ENCODE peak calls at places on chromosomes 3 and 15, in nine cellular contexts. One of them, this sample, is unnamed.

GRCh38 chr15:73683624-73684536 is at the start of gene CD276:
- DNase-seq in activated CD4-positive, alpha-beta T cell treated with anti-CD3 and anti-CD28 coated beads for 48 hours: peak
- DNase-seq in RPMI8226: peak
- DNase-seq in vagina: no peak
- DNase-seq in stimulated activated CD4-positive, alpha-beta T cell treated with anti-CD3 and anti-CD28 coated beads, Interleukin-12 subunit alpha, Interleukin-12 subunit beta, amount 100 ng/mL, for 48 hours: no peak
- DNase-seq in uterus: peak
- DNase-seq in natural killer cell: no peak
- DNase-seq in stimulated activated CD8-positive, alpha-beta memory T cell treated with anti-CD3 and anti-CD28 coated beads, Interleukin-12 subunit alpha, Interleukin-12 subunit beta, amount 100 ng/mL, for 1 hour: no peak
- DNase-seq in putamen: peak
- DNase-seq in this sample: peak

GRCh38 chr3:124363451-124363850 is 366.8 kb upstream of the UMPS start:
- DNase-seq in natural killer cell: no peak
- DNase-seq in putamen: no peak
- DNase-seq in stimulated activated CD4-positive, alpha-beta T cell treated with anti-CD3 and anti-CD28 coated beads, Interleukin-12 subunit alpha, Interleukin-12 subunit beta, amount 100 ng/mL, for 48 hours: no peak
- DNase-seq in RPMI8226: no peak
- DNase-seq in stimulated activated CD8-positive, alpha-beta memory T cell treated with anti-CD3 and anti-CD28 coated beads, Interleukin-12 subunit alpha, Interleukin-12 subunit beta, amount 100 ng/mL, for 1 hour: no peak
- DNase-seq in uterus: peak
- DNase-seq in vagina: no peak
- DNase-seq in activated CD4-positive, alpha-beta T cell treated with anti-CD3 and anti-CD28 coated beads for 48 hours: no peak
- DNase-seq in this sample: no peak

GRCh38 chr3:116453676-116454346 is 8.5 kb upstream of the LSAMP start:
- DNase-seq in RPMI8226: no peak
- DNase-seq in activated CD4-positive, alpha-beta T cell treated with anti-CD3 and anti-CD28 coated beads for 48 hours: no peak
- DNase-seq in putamen: no peak
- DNase-seq in vagina: no peak
- DNase-seq in uterus: no peak
- DNase-seq in stimulated activated CD8-positive, alpha-beta memory T cell treated with anti-CD3 and anti-CD28 coated beads, Interleukin-12 subunit alpha, Interleukin-12 subunit beta, amount 100 ng/mL, for 1 hour: no peak
- DNase-seq in stimulated activated CD4-positive, alpha-beta T cell treated with anti-CD3 and anti-CD28 coated beads, Interleukin-12 subunit alpha, Interleukin-12 subunit beta, amount 100 ng/mL, for 48 hours: no peak
- DNase-seq in natural killer cell: no peak
- DNase-seq in this sample: peak

GRCh38 chr3:188021502-188022040 is 132.4 kb upstream of the LPP start:
- DNase-seq in putamen: no peak
- DNase-seq in RPMI8226: no peak
- DNase-seq in stimulated activated CD8-positive, alpha-beta memory T cell treated with anti-CD3 and anti-CD28 coated beads, Interleukin-12 subunit alpha, Interleukin-12 subunit beta, amount 100 ng/mL, for 1 hour: no peak
- DNase-seq in natural killer cell: no peak
- DNase-seq in activated CD4-positive, alpha-beta T cell treated with anti-CD3 and anti-CD28 coated beads for 48 hours: no peak
- DNase-seq in stimulated activated CD4-positive, alpha-beta T cell treated with anti-CD3 and anti-CD28 coated beads, Interleukin-12 subunit alpha, Interleukin-12 subunit beta, amount 100 ng/mL, for 48 hours: no peak
- DNase-seq in uterus: no peak
- DNase-seq in vagina: no peak
- DNase-seq in this sample: no peak

GRCh38 chr15:26891448-26891881 is 24.6 kb downstream of the GABRA5 start:
- DNase-seq in RPMI8226: peak
- DNase-seq in activated CD4-positive, alpha-beta T cell treated with anti-CD3 and anti-CD28 coated beads for 48 hours: peak
- DNase-seq in natural killer cell: no peak
- DNase-seq in stimulated activated CD4-positive, alpha-beta T cell treated with anti-CD3 and anti-CD28 coated beads, Interleukin-12 subunit alpha, Interleukin-12 subunit beta, amount 100 ng/mL, for 48 hours: peak
- DNase-seq in vagina: no peak
- DNase-seq in putamen: peak
- DNase-seq in uterus: no peak
- DNase-seq in stimulated activated CD8-positive, alpha-beta memory T cell treated with anti-CD3 and anti-CD28 coated beads, Interleukin-12 subunit alpha, Interleukin-12 subunit beta, amount 100 ng/mL, for 1 hour: no peak
- DNase-seq in this sample: peak

GRCh38 chr3:151879037-151879436 is 5.6 kb downstream of the SUCNR1 start:
- DNase-seq in stimulated activated CD4-positive, alpha-beta T cell treated with anti-CD3 and anti-CD28 coated beads, Interleukin-12 subunit alpha, Interleukin-12 subunit beta, amount 100 ng/mL, for 48 hours: no peak
- DNase-seq in stimulated activated CD8-positive, alpha-beta memory T cell treated with anti-CD3 and anti-CD28 coated beads, Interleukin-12 subunit alpha, Interleukin-12 subunit beta, amount 100 ng/mL, for 1 hour: no peak
- DNase-seq in putamen: no peak
- DNase-seq in RPMI8226: no peak
- DNase-seq in natural killer cell: no peak
- DNase-seq in vagina: no peak
- DNase-seq in uterus: no peak
- DNase-seq in activated CD4-positive, alpha-beta T cell treated with anti-CD3 and anti-CD28 coated beads for 48 hours: no peak
- DNase-seq in this sample: no peak

GRCh38 chr15:34701536-34701935 is 53.3 kb downstream of the GJD2 start:
- DNase-seq in putamen: no peak
- DNase-seq in activated CD4-positive, alpha-beta T cell treated with anti-CD3 and anti-CD28 coated beads for 48 hours: no peak
- DNase-seq in stimulated activated CD8-positive, alpha-beta memory T cell treated with anti-CD3 and anti-CD28 coated beads, Interleukin-12 subunit alpha, Interleukin-12 subunit beta, amount 100 ng/mL, for 1 hour: no peak
- DNase-seq in stimulated activated CD4-positive, alpha-beta T cell treated with anti-CD3 and anti-CD28 coated beads, Interleukin-12 subunit alpha, Interleukin-12 subunit beta, amount 100 ng/mL, for 48 hours: no peak
- DNase-seq in vagina: no peak
- DNase-seq in natural killer cell: no peak
- DNase-seq in uterus: no peak
- DNase-seq in RPMI8226: no peak
- DNase-seq in this sample: no peak

GRCh38 chr3:159936541-159936940 is 52.1 kb upstream of the IL12A start:
- DNase-seq in natural killer cell: no peak
- DNase-seq in activated CD4-positive, alpha-beta T cell treated with anti-CD3 and anti-CD28 coated beads for 48 hours: no peak
- DNase-seq in putamen: no peak
- DNase-seq in stimulated activated CD4-positive, alpha-beta T cell treated with anti-CD3 and anti-CD28 coated beads, Interleukin-12 subunit alpha, Interleukin-12 subunit beta, amount 100 ng/mL, for 48 hours: no peak
- DNase-seq in RPMI8226: no peak
- DNase-seq in stimulated activated CD8-positive, alpha-beta memory T cell treated with anti-CD3 and anti-CD28 coated beads, Interleukin-12 subunit alpha, Interleukin-12 subunit beta, amount 100 ng/mL, for 1 hour: no peak
- DNase-seq in vagina: no peak
- DNase-seq in uterus: no peak
- DNase-seq in this sample: no peak

GRCh38 chr3:131796558-131796957 is 238.3 kb downstream of the CPNE4 start:
- DNase-seq in RPMI8226: peak
- DNase-seq in stimulated activated CD8-positive, alpha-beta memory T cell treated with anti-CD3 and anti-CD28 coated beads, Interleukin-12 subunit alpha, Interleukin-12 subunit beta, amount 100 ng/mL, for 1 hour: no peak
- DNase-seq in putamen: peak
- DNase-seq in activated CD4-positive, alpha-beta T cell treated with anti-CD3 and anti-CD28 coated beads for 48 hours: peak
- DNase-seq in stimulated activated CD4-positive, alpha-beta T cell treated with anti-CD3 and anti-CD28 coated beads, Interleukin-12 subunit alpha, Interleukin-12 subunit beta, amount 100 ng/mL, for 48 hours: no peak
- DNase-seq in vagina: no peak
- DNase-seq in natural killer cell: no peak
- DNase-seq in uterus: no peak
- DNase-seq in this sample: no peak

GRCh38 chr3:181687738-181688137 is 24.0 kb upstream of the SOX2 start:
- DNase-seq in stimulated activated CD4-positive, alpha-beta T cell treated with anti-CD3 and anti-CD28 coated beads, Interleukin-12 subunit alpha, Interleukin-12 subunit beta, amount 100 ng/mL, for 48 hours: no peak
- DNase-seq in stimulated activated CD8-positive, alpha-beta memory T cell treated with anti-CD3 and anti-CD28 coated beads, Interleukin-12 subunit alpha, Interleukin-12 subunit beta, amount 100 ng/mL, for 1 hour: no peak
- DNase-seq in activated CD4-positive, alpha-beta T cell treated with anti-CD3 and anti-CD28 coated beads for 48 hours: no peak
- DNase-seq in uterus: no peak
- DNase-seq in putamen: no peak
- DNase-seq in RPMI8226: no peak
- DNase-seq in natural killer cell: no peak
- DNase-seq in vagina: no peak
- DNase-seq in this sample: no peak

This sample was measured in midbrain.